ENCODE peak calls at places on chromosomes 6 and 20, in seven cellular contexts. One of them, this sample, is unnamed.

GRCh38 chr6:144064831-144065668 is 30.3 kb downstream of the SF3B5 start:
- DNase-seq in stomach: no peak
- DNase-seq in sigmoid colon: no peak
- DNase-seq in breast epithelium: no peak
- DNase-seq in HepG2: no peak
- DNase-seq in H1: no peak
- DNase-seq in HCT116: no peak
- DNase-seq in this sample: no peak

GRCh38 chr6:48840896-48841295 is 622.2 kb downstream of the MMUT start:
- DNase-seq in sigmoid colon: no peak
- DNase-seq in H1: no peak
- DNase-seq in HepG2: no peak
- DNase-seq in stomach: no peak
- DNase-seq in HCT116: no peak
- DNase-seq in breast epithelium: no peak
- DNase-seq in this sample: no peak

GRCh38 chr6:163759542-163759941 is 345.0 kb downstream of the QKI start:
- DNase-seq in H1: no peak
- DNase-seq in HCT116: no peak
- DNase-seq in stomach: no peak
- DNase-seq in HepG2: no peak
- DNase-seq in breast epithelium: no peak
- DNase-seq in sigmoid colon: no peak
- DNase-seq in this sample: no peak

GRCh38 chr6:161561938-161562337 is 288.1 kb upstream of the AGPAT4 start:
- DNase-seq in stomach: no peak
- DNase-seq in H1: no peak
- DNase-seq in sigmoid colon: no peak
- DNase-seq in HepG2: no peak
- DNase-seq in breast epithelium: no peak
- DNase-seq in HCT116: no peak
- DNase-seq in this sample: no peak

GRCh38 chr6:79894939-79895338 is 52.4 kb downstream of the ELOVL4 start:
- DNase-seq in stomach: no peak
- DNase-seq in sigmoid colon: no peak
- DNase-seq in H1: no peak
- DNase-seq in breast epithelium: no peak
- DNase-seq in HepG2: no peak
- DNase-seq in HCT116: no peak
- DNase-seq in this sample: no peak

GRCh38 chr6:30664994-30665767 is 7.6 kb downstream of the DHX16 start:
- DNase-seq in sigmoid colon: no peak
- DNase-seq in HepG2: no peak
- DNase-seq in breast epithelium: no peak
- DNase-seq in H1: no peak
- DNase-seq in HCT116: no peak
- DNase-seq in stomach: no peak
- DNase-seq in this sample: no peak

GRCh38 chr6:169533656-169534421 is 168.0 kb downstream of the WDR27 start:
- DNase-seq in sigmoid colon: no peak
- DNase-seq in breast epithelium: no peak
- DNase-seq in HepG2: no peak
- DNase-seq in H1: no peak
- DNase-seq in HCT116: no peak
- DNase-seq in stomach: no peak
- DNase-seq in this sample: no peak

GRCh38 chr6:140812636-140813035 is 1320.1 kb upstream of the GJE1 start:
- DNase-seq in HCT116: no peak
- DNase-seq in HepG2: no peak
- DNase-seq in H1: no peak
- DNase-seq in breast epithelium: no peak
- DNase-seq in sigmoid colon: no peak
- DNase-seq in stomach: no peak
- DNase-seq in this sample: no peak

GRCh38 chr6:17486680-17487079 is 93.3 kb downstream of the CAP2 start:
- DNase-seq in HepG2: no peak
- DNase-seq in stomach: no peak
- DNase-seq in H1: no peak
- DNase-seq in breast epithelium: no peak
- DNase-seq in HCT116: no peak
- DNase-seq in sigmoid colon: no peak
- DNase-seq in this sample: no peak

GRCh38 chr6:142696689-142697088 is 248.3 kb downstream of the HIVEP2 start:
- DNase-seq in sigmoid colon: no peak
- DNase-seq in HepG2: no peak
- DNase-seq in H1: no peak
- DNase-seq in HCT116: no peak
- DNase-seq in breast epithelium: peak
- DNase-seq in stomach: peak
- DNase-seq in this sample: no peak

GRCh38 chr6:121932071-121933009 is 467.1 kb upstream of the HSF2 start:
- DNase-seq in breast epithelium: no peak
- DNase-seq in stomach: no peak
- DNase-seq in HCT116: peak
- DNase-seq in H1: peak
- DNase-seq in sigmoid colon: no peak
- DNase-seq in HepG2: peak
- DNase-seq in this sample: no peak

GRCh38 chr20:59805786-59806577 is 127.5 kb downstream of the SYCP2 start:
- DNase-seq in HepG2: no peak
- DNase-seq in H1: no peak
- DNase-seq in stomach: peak
- DNase-seq in sigmoid colon: no peak
- DNase-seq in breast epithelium: peak
- DNase-seq in HCT116: no peak
- DNase-seq in this sample: peak

GRCh38 chr20:10501377-10501776 is 66.3 kb downstream of the SLX4IP start:
- DNase-seq in sigmoid colon: peak
- DNase-seq in H1: no peak
- DNase-seq in stomach: no peak
- DNase-seq in HCT116: no peak
- DNase-seq in HepG2: no peak
- DNase-seq in breast epithelium: no peak
- DNase-seq in this sample: no peak

GRCh38 chr6:131875647-131876046 is 67.8 kb downstream of the ENPP1 start:
- DNase-seq in sigmoid colon: no peak
- DNase-seq in H1: no peak
- DNase-seq in HCT116: no peak
- DNase-seq in breast epithelium: no peak
- DNase-seq in HepG2: no peak
- DNase-seq in stomach: no peak
- DNase-seq in this sample: no peak

GRCh38 chr6:14881399-14881798 is 364.5 kb upstream of the JARID2 start:
- DNase-seq in sigmoid colon: no peak
- DNase-seq in breast epithelium: no peak
- DNase-seq in H1: no peak
- DNase-seq in stomach: no peak
- DNase-seq in HepG2: no peak
- DNase-seq in HCT116: no peak
- DNase-seq in this sample: no peak

GRCh38 chr6:107496892-107497684 is 7.2 kb downstream of the SOBP start:
- DNase-seq in sigmoid colon: no peak
- DNase-seq in HepG2: no peak
- DNase-seq in breast epithelium: no peak
- DNase-seq in HCT116: no peak
- DNase-seq in H1: no peak
- DNase-seq in stomach: no peak
- DNase-seq in this sample: no peak

DNA sequence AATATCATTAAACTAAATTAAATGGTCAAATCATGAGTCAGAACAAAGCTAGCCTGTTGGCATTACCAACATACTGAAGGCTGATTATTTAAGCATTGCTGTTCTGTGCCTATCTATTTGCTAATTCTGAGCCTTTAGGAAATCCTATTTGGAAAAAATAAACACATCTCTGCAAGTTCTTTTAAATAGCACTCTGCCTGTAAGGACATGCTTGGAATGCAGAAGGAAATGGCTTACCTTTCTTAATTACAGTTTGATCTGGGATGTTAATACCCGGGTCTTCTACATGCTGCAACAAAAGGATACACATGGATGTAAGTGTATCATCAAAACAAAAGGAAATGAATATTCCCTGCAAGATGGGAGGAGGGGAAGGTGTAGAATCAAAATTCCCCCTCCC is 8.3 kb downstream of the TFAP2A start:
- DNase-seq in breast epithelium: no peak
- DNase-seq in sigmoid colon: no peak
- DNase-seq in HCT116: no peak
- DNase-seq in HepG2: no peak
- DNase-seq in H1: no peak
- DNase-seq in stomach: no peak
- DNase-seq in this sample: no peak
- TF ChIP-seq POLR2AphosphoS5 in breast epithelium: no peak
- TF ChIP-seq POLR2AphosphoS5 in sigmoid colon: no peak
- TF ChIP-seq POLR2AphosphoS5 in HCT116: no peak
- TF ChIP-seq POLR2AphosphoS5 in HepG2: no peak
- TF ChIP-seq POLR2AphosphoS5 in H1: no peak
- TF ChIP-seq POLR2AphosphoS5 in stomach: no peak
- TF ChIP-seq POLR2AphosphoS5 in this sample: no peak

GRCh38 chr6:44255848-44256247 is 1.5 kb downstream of the SLC35B2 start:
- DNase-seq in H1: no peak
- DNase-seq in sigmoid colon: no peak
- DNase-seq in HepG2: no peak
- DNase-seq in breast epithelium: no peak
- DNase-seq in stomach: no peak
- DNase-seq in HCT116: no peak
- DNase-seq in this sample: no peak
- H3K4me3 ChIP-seq in H1: peak
- H3K4me3 ChIP-seq in sigmoid colon: no peak
- H3K4me3 ChIP-seq in HepG2: peak
- H3K4me3 ChIP-seq in breast epithelium: peak
- H3K4me3 ChIP-seq in stomach: peak
- H3K4me3 ChIP-seq in HCT116: peak
- H3K4me3 ChIP-seq in this sample: no peak

GRCh38 chr20:57473246-57474042 is 51.5 kb downstream of the CTCFL start:
- DNase-seq in sigmoid colon: peak
- DNase-seq in stomach: no peak
- DNase-seq in HCT116: no peak
- DNase-seq in breast epithelium: peak
- DNase-seq in H1: no peak
- DNase-seq in HepG2: no peak
- DNase-seq in this sample: no peak
- TF ChIP-seq POLR2A in sigmoid colon: no peak
- TF ChIP-seq POLR2A in stomach: no peak
- TF ChIP-seq POLR2A in HCT116: no peak
- TF ChIP-seq POLR2A in breast epithelium: no peak
- TF ChIP-seq POLR2A in H1: no peak
- TF ChIP-seq POLR2A in HepG2: no peak
- TF ChIP-seq POLR2A in this sample: no peak

DNA sequence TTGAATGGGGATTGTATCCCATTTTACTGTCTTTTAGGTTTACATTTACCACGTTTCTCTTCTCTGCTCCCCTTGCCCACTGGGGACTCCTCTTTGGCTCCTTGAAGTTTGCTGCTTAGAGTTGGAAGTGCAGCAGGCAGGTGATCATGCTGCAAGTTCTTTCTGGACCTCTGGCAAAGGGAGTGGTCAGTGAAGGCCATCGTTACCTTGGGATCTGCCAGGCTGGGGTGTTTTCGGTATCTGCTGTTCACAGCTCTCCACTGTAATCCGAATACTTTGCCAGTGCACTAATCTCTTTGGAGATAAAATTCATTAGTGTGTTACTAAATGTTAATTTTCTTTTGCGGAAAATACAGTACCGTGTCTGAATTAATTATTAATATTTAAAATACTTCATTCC is 9.1 kb upstream of the EFCAB8 start:
- DNase-seq in HCT116: no peak
- DNase-seq in HepG2: no peak
- DNase-seq in H1: no peak
- DNase-seq in stomach: no peak
- DNase-seq in breast epithelium: no peak
- DNase-seq in sigmoid colon: no peak
- DNase-seq in this sample: no peak
- TF ChIP-seq POLR2AphosphoS5 in HCT116: no peak
- TF ChIP-seq POLR2AphosphoS5 in HepG2: no peak
- TF ChIP-seq POLR2AphosphoS5 in H1: no peak
- TF ChIP-seq POLR2AphosphoS5 in stomach: no peak
- TF ChIP-seq POLR2AphosphoS5 in breast epithelium: no peak
- TF ChIP-seq POLR2AphosphoS5 in sigmoid colon: no peak
- TF ChIP-seq POLR2AphosphoS5 in this sample: no peak

DNA sequence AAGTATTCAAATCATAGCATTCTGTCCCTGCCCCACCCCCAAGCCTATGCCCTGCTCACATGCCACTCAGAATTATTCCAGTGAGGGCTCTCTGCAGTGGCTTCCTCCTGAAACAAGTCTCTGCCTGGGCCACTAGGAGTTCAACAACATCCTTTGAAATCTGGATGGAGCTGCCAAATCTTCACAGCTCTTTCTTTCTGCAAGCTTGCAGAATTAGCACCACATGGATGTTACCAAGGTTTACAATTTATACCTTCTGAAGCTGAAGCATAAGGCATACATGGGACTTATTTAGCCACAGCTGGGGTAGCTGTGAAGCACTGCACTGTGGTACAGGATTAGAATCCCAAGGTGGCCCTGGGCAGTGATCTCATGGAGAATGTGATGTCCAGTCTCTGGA is 577.5 kb downstream of the CD109 start:
- DNase-seq in HepG2: no peak
- DNase-seq in sigmoid colon: no peak
- DNase-seq in breast epithelium: no peak
- DNase-seq in HCT116: no peak
- DNase-seq in H1: no peak
- DNase-seq in stomach: no peak
- DNase-seq in this sample: no peak
- H3K4me3 ChIP-seq in HepG2: no peak
- H3K4me3 ChIP-seq in sigmoid colon: no peak
- H3K4me3 ChIP-seq in breast epithelium: no peak
- H3K4me3 ChIP-seq in HCT116: no peak
- H3K4me3 ChIP-seq in H1: no peak
- H3K4me3 ChIP-seq in stomach: no peak
- H3K4me3 ChIP-seq in this sample: no peak